ENCODE peak calls at places on chromosome 7, in eight cellular contexts. D is GM23248, A is fibroblast of lung, W is neural progenitor cell, T is mesenchymal stem cell, G is Karpas-422, R is endothelial cell of umbilical vein, N is PC-3. I is an unnamed sample.
A peak's percentile ranks its signal among the peaks of the same experiment; 100 is the strongest.

GRCh38 chr7:100632951-100633717 is 8.2 kb downstream of the TFR2 start:
- DNase-seq in A (peak; percentile 25), D (peak; percentile 69), N (peak; percentile 14), W (peak; percentile 76), T (peak; percentile 42), G (peak; percentile 79), R (no peak), I (peak; percentile 77)

GRCh38 chr7:104627516-104627915 is 299.1 kb downstream of the LHFPL3 start:
- DNase-seq in T (no peak), G (peak; percentile 65), D (peak; percentile 63), N (peak; percentile 49), A (peak; percentile 15), W (peak; percentile 67), R (peak; percentile 27), I (peak; percentile 56)

GRCh38 chr7:135717686-135718085 is 10.3 kb downstream of the SLC13A4 start:
- DNase-seq in R (no peak), G (no peak), N (no peak), D (no peak), A (no peak), T (no peak), W (no peak), I (no peak)

GRCh38 chr7:156147771-156148504 is 335.7 kb upstream of the SHH start:
- DNase-seq in N (no peak), W (no peak), G (no peak), D (no peak), T (no peak), R (no peak), A (no peak), I (no peak)

GRCh38 chr7:74479066-74479781 is 25.5 kb downstream of the GTF2IRD1 start:
- DNase-seq in T (no peak), D (peak; percentile 59), A (peak; percentile 61), N (peak; percentile 18), G (no peak), R (no peak), W (no peak), I (peak; percentile 55)

GRCh38 chr7:109545686-109546085 is 976.0 kb downstream of the DNAJB9 start:
- DNase-seq in A (no peak), R (no peak), W (no peak), G (no peak), T (no peak), N (no peak), D (no peak), I (no peak)

GRCh38 chr7:148590533-148590932 is at the start of gene C7orf33:
- DNase-seq in R (no peak), T (no peak), N (no peak), W (no peak), D (no peak), G (no peak), A (no peak), I (no peak)

GRCh38 chr7:66929935-66930334 is 8.9 kb downstream of the TMEM248 start:
- DNase-seq in N (no peak), D (no peak), A (no peak), W (no peak), R (no peak), G (no peak), T (no peak), I (no peak)

GRCh38 chr7:139471740-139472353 is 11.6 kb downstream of the KLRG2 start:
- DNase-seq in W (peak; percentile 71), T (peak; percentile 49), R (no peak), A (peak; percentile 63), N (peak; percentile 41), G (no peak), D (peak; percentile 27), I (peak; percentile 66)

GRCh38 chr7:64849924-64850499 is 53.1 kb upstream of the ZNF273 start:
- DNase-seq in A (no peak), W (no peak), D (no peak), N (no peak), R (no peak), T (no peak), G (no peak), I (no peak)

GRCh38 chr7:47485640-47486435 is 96.1 kb downstream of the TNS3 start:
- DNase-seq in T (peak; percentile 50), G (no peak), W (no peak), A (peak; percentile 46), N (peak; percentile 33), D (peak; percentile 19), R (no peak), I (no peak)

GRCh38 chr7:158805937-158806336 is 23.4 kb downstream of the ESYT2 start:
- DNase-seq in R (no peak), T (no peak), A (no peak), D (no peak), N (no peak), W (no peak), G (peak; percentile 36), I (no peak)

GRCh38 chr7:158808126-158808525 is 21.2 kb downstream of the ESYT2 start:
- DNase-seq in T (no peak), D (no peak), R (no peak), N (no peak), G (peak; percentile 38), W (no peak), A (no peak), I (no peak)

GRCh38 chr7:158804335-158804734 is 25.0 kb downstream of the ESYT2 start:
- DNase-seq in R (no peak), N (no peak), D (no peak), A (no peak), W (no peak), T (no peak), G (no peak), I (no peak)

GRCh38 chr7:158803226-158803944 is 25.9 kb downstream of the ESYT2 start:
- DNase-seq in G (no peak), N (peak; percentile 36), R (no peak), D (no peak), A (no peak), T (no peak), W (no peak), I (no peak)

GRCh38 chr7:158805414-158805813 is 23.9 kb downstream of the ESYT2 start:
- DNase-seq in W (no peak), T (no peak), D (no peak), G (no peak), R (no peak), N (no peak), A (no peak), I (peak; percentile 38)
- H3K9me3 ChIP-seq in W (no peaks in the 10 kb centered on the region), T (no peaks in the 10 kb centered on the region), D (no peaks in the 10 kb centered on the region), G (no peaks in the 10 kb centered on the region), R (no peaks in the 10 kb centered on the region), N (no peaks in the 10 kb centered on the region), A (no peaks in the 10 kb centered on the region), I (no peaks in the 10 kb centered on the region)

GRCh38 chr7:106858618-106859532 is 6.2 kb upstream of the PIK3CG start:
- DNase-seq in D (no peak), T (no peak), W (no peak), N (no peak), A (no peak), R (peak; percentile 7), G (peak; percentile 71), I (no peak)

GRCh38 chr7:106853250-106853908 is 11.7 kb upstream of the PIK3CG start:
- DNase-seq in N (no peak), T (no peak), G (no peak), A (no peak), D (no peak), R (no peak), W (no peak), I (no peak)

GRCh38 chr7:106855540-106856132 is 9.4 kb upstream of the PIK3CG start:
- DNase-seq in W (no peak), G (no peak), A (no peak), N (no peak), R (no peak), T (no peak), D (no peak), I (no peak)
- H3K4me3 ChIP-seq in W (no peak overlapping the region), G (no peak overlapping the region), A (no peak overlapping the region), N (no peak overlapping the region), R (no peak overlapping the region), T (no peak overlapping the region), D (no peak overlapping the region), I (no peak overlapping the region)

DNA sequence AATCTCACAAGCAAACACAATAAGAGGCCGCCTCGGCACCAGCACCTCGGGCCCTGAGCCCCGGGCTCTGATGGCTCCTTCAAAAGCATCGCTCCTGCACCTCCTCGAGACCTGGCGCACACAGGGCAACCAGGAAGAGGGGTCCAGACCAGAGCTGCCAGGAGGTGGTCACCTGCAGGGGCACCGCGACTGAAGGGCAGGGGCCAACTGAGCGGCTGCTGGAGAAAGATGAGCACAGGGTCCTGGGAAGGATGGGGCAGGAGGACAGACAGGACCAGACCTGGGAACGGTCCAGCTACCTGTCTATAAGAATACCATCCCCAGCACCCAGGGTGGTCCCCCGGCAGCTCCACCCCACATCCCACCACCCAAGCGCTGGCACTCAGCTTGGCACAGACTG is 20.8 kb downstream of the MAD1L1 start:
- DNase-seq in W (no peak), T (no peak), A (no peak), D (no peak), R (no peak), G (no peak), N (no peak), I (no peak)
- H3K9ac ChIP-seq in W (no peak overlapping the region), T (no peak overlapping the region), A (no peak overlapping the region), D (no peak overlapping the region), R (no peak overlapping the region), G (no peak overlapping the region), N (no peak overlapping the region), I (no peak overlapping the region)

GRCh38 chr7:130269318-130269694 is 2.6 kb downstream of the CPA2 start:
- DNase-seq in G (peak; percentile 12), A (no peak), R (no peak), N (no peak), D (no peak), W (no peak), T (no peak), I (no peak)
- H3K9me3 ChIP-seq in G (no peaks in the 10 kb centered on the region), A (no peaks in the 10 kb centered on the region), R (no peaks in the 10 kb centered on the region), N (no peaks in the 10 kb centered on the region), D (no peaks in the 10 kb centered on the region), W (no peaks in the 10 kb centered on the region), T (no peaks in the 10 kb centered on the region), I (no peaks in the 10 kb centered on the region)

GRCh38 chr7:12066004-12066403 is 145.1 kb upstream of the TMEM106B start:
- DNase-seq in T (no peak), W (no peak), A (no peak), G (no peak), N (peak; percentile 90), R (no peak), D (no peak), I (no peak)
- H3K4me3 ChIP-seq in T (no peak overlapping the region), W (no peak overlapping the region), A (no peak overlapping the region), G (no peak overlapping the region), N (peak overlapping the region; percentile 58), R (no peak overlapping the region), D (no peak overlapping the region), I (no peak overlapping the region)

I was measured in adipocyte.